ENCODE peak calls at places on chromosome 20, in five cellular contexts. One of them, this sample, is unnamed.

GRCh38 chr20:32464401-32465091 is 106.4 kb downstream of the ASXL1 start:
- DNase-seq in epithelial cell of prostate: no peak
- DNase-seq in stimulated activated CD4-positive, alpha-beta T cell treated with anti-CD3 and anti-CD28 coated beads, Interleukin-2, amount 100 ng/mL, for 48 hours: no peak
- DNase-seq in mesothelial cell of epicardium: no peak
- DNase-seq in LNCaP clone FGC: no peak
- DNase-seq in this sample: no peak

GRCh38 chr20:51005214-51005613 is 17.7 kb downstream of the KCNG1 start:
- DNase-seq in epithelial cell of prostate: no peak
- DNase-seq in stimulated activated CD4-positive, alpha-beta T cell treated with anti-CD3 and anti-CD28 coated beads, Interleukin-2, amount 100 ng/mL, for 48 hours: no peak
- DNase-seq in mesothelial cell of epicardium: no peak
- DNase-seq in LNCaP clone FGC: no peak
- DNase-seq in this sample: no peak

GRCh38 chr20:41180599-41181333 is 43.4 kb downstream of the PLCG1 start:
- DNase-seq in epithelial cell of prostate: no peak
- DNase-seq in stimulated activated CD4-positive, alpha-beta T cell treated with anti-CD3 and anti-CD28 coated beads, Interleukin-2, amount 100 ng/mL, for 48 hours: no peak
- DNase-seq in mesothelial cell of epicardium: peak; percentile 8
- DNase-seq in LNCaP clone FGC: no peak
- DNase-seq in this sample: no peak

GRCh38 chr20:41245086-41245707 is 72.3 kb downstream of the ZHX3 start:
- DNase-seq in epithelial cell of prostate: no peak
- DNase-seq in stimulated activated CD4-positive, alpha-beta T cell treated with anti-CD3 and anti-CD28 coated beads, Interleukin-2, amount 100 ng/mL, for 48 hours: no peak
- DNase-seq in mesothelial cell of epicardium: no peak
- DNase-seq in LNCaP clone FGC: no peak
- DNase-seq in this sample: no peak

GRCh38 chr20:986733-987355 is 15.3 kb downstream of the RSPO4 start:
- DNase-seq in epithelial cell of prostate: no peak
- DNase-seq in stimulated activated CD4-positive, alpha-beta T cell treated with anti-CD3 and anti-CD28 coated beads, Interleukin-2, amount 100 ng/mL, for 48 hours: no peak
- DNase-seq in mesothelial cell of epicardium: no peak
- DNase-seq in LNCaP clone FGC: no peak
- DNase-seq in this sample: no peak

GRCh38 chr20:18276821-18277220 is 11.5 kb upstream of the ZNF133 start:
- DNase-seq in epithelial cell of prostate: no peak
- DNase-seq in stimulated activated CD4-positive, alpha-beta T cell treated with anti-CD3 and anti-CD28 coated beads, Interleukin-2, amount 100 ng/mL, for 48 hours: peak; percentile 61
- DNase-seq in mesothelial cell of epicardium: peak; percentile 45
- DNase-seq in LNCaP clone FGC: peak; percentile 39
- DNase-seq in this sample: no peak

GRCh38 chr20:50248104-50248631 is 57.5 kb downstream of the CEBPB start:
- DNase-seq in epithelial cell of prostate: no peak
- DNase-seq in stimulated activated CD4-positive, alpha-beta T cell treated with anti-CD3 and anti-CD28 coated beads, Interleukin-2, amount 100 ng/mL, for 48 hours: no peak
- DNase-seq in mesothelial cell of epicardium: no peak
- DNase-seq in LNCaP clone FGC: no peak
- DNase-seq in this sample: no peak

GRCh38 chr20:60224914-60225313 is 266.7 kb downstream of the CDH26 start:
- DNase-seq in epithelial cell of prostate: no peak
- DNase-seq in stimulated activated CD4-positive, alpha-beta T cell treated with anti-CD3 and anti-CD28 coated beads, Interleukin-2, amount 100 ng/mL, for 48 hours: no peak
- DNase-seq in mesothelial cell of epicardium: no peak
- DNase-seq in LNCaP clone FGC: no peak
- DNase-seq in this sample: no peak

GRCh38 chr20:47319517-47320252 is 36.8 kb downstream of the ZMYND8 start:
- DNase-seq in epithelial cell of prostate: no peak
- DNase-seq in stimulated activated CD4-positive, alpha-beta T cell treated with anti-CD3 and anti-CD28 coated beads, Interleukin-2, amount 100 ng/mL, for 48 hours: no peak
- DNase-seq in mesothelial cell of epicardium: peak; percentile 55
- DNase-seq in LNCaP clone FGC: peak; percentile 86
- DNase-seq in this sample: peak; percentile 63

GRCh38 chr20:5402903-5403531 is 86.3 kb upstream of the PROKR2 start:
- DNase-seq in epithelial cell of prostate: no peak
- DNase-seq in stimulated activated CD4-positive, alpha-beta T cell treated with anti-CD3 and anti-CD28 coated beads, Interleukin-2, amount 100 ng/mL, for 48 hours: peak; percentile 20
- DNase-seq in mesothelial cell of epicardium: no peak
- DNase-seq in LNCaP clone FGC: no peak
- DNase-seq in this sample: peak; percentile 15

GRCh38 chr20:63177785-63178444 is 38.0 kb downstream of the YTHDF1 start:
- DNase-seq in epithelial cell of prostate: no peak
- DNase-seq in stimulated activated CD4-positive, alpha-beta T cell treated with anti-CD3 and anti-CD28 coated beads, Interleukin-2, amount 100 ng/mL, for 48 hours: no peak
- DNase-seq in mesothelial cell of epicardium: no peak
- DNase-seq in LNCaP clone FGC: no peak
- DNase-seq in this sample: peak; percentile 6

GRCh38 chr20:11766961-11767360 is 150.7 kb upstream of the BTBD3 start:
- DNase-seq in epithelial cell of prostate: no peak
- DNase-seq in stimulated activated CD4-positive, alpha-beta T cell treated with anti-CD3 and anti-CD28 coated beads, Interleukin-2, amount 100 ng/mL, for 48 hours: no peak
- DNase-seq in mesothelial cell of epicardium: no peak
- DNase-seq in LNCaP clone FGC: no peak
- DNase-seq in this sample: no peak

GRCh38 chr20:23162887-23163286 is 76.8 kb upstream of the CD93 start:
- DNase-seq in epithelial cell of prostate: no peak
- DNase-seq in stimulated activated CD4-positive, alpha-beta T cell treated with anti-CD3 and anti-CD28 coated beads, Interleukin-2, amount 100 ng/mL, for 48 hours: no peak
- DNase-seq in mesothelial cell of epicardium: no peak
- DNase-seq in LNCaP clone FGC: no peak
- DNase-seq in this sample: no peak

GRCh38 chr20:50085481-50086365 is 27.2 kb downstream of the UBE2V1 start:
- DNase-seq in epithelial cell of prostate: no peak
- DNase-seq in stimulated activated CD4-positive, alpha-beta T cell treated with anti-CD3 and anti-CD28 coated beads, Interleukin-2, amount 100 ng/mL, for 48 hours: peak; percentile 21
- DNase-seq in mesothelial cell of epicardium: no peak
- DNase-seq in LNCaP clone FGC: peak; percentile 27
- DNase-seq in this sample: peak; percentile 42

GRCh38 chr20:5549200-5549599 is 201.0 kb upstream of the SHLD1 start:
- DNase-seq in epithelial cell of prostate: no peak
- DNase-seq in stimulated activated CD4-positive, alpha-beta T cell treated with anti-CD3 and anti-CD28 coated beads, Interleukin-2, amount 100 ng/mL, for 48 hours: no peak
- DNase-seq in mesothelial cell of epicardium: no peak
- DNase-seq in LNCaP clone FGC: no peak
- DNase-seq in this sample: no peak

GRCh38 chr20:12077835-12078374 is 160.2 kb downstream of the BTBD3 start:
- DNase-seq in epithelial cell of prostate: no peak
- DNase-seq in stimulated activated CD4-positive, alpha-beta T cell treated with anti-CD3 and anti-CD28 coated beads, Interleukin-2, amount 100 ng/mL, for 48 hours: no peak
- DNase-seq in mesothelial cell of epicardium: no peak
- DNase-seq in LNCaP clone FGC: no peak
- DNase-seq in this sample: no peak

GRCh38 chr20:4090756-4091331 is 75.5 kb upstream of the RNF24 start:
- DNase-seq in epithelial cell of prostate: no peak
- DNase-seq in stimulated activated CD4-positive, alpha-beta T cell treated with anti-CD3 and anti-CD28 coated beads, Interleukin-2, amount 100 ng/mL, for 48 hours: no peak
- DNase-seq in mesothelial cell of epicardium: no peak
- DNase-seq in LNCaP clone FGC: no peak
- DNase-seq in this sample: no peak

GRCh38 chr20:4985658-4986057 is 15.7 kb downstream of the SLC23A2 start:
- DNase-seq in epithelial cell of prostate: no peak
- DNase-seq in stimulated activated CD4-positive, alpha-beta T cell treated with anti-CD3 and anti-CD28 coated beads, Interleukin-2, amount 100 ng/mL, for 48 hours: no peak
- DNase-seq in mesothelial cell of epicardium: no peak
- DNase-seq in LNCaP clone FGC: no peak
- DNase-seq in this sample: no peak

GRCh38 chr20:46897471-46897870 is 2.8 kb downstream of the EYA2 start:
- DNase-seq in epithelial cell of prostate: no peak
- DNase-seq in stimulated activated CD4-positive, alpha-beta T cell treated with anti-CD3 and anti-CD28 coated beads, Interleukin-2, amount 100 ng/mL, for 48 hours: no peak
- DNase-seq in mesothelial cell of epicardium: no peak
- DNase-seq in LNCaP clone FGC: no peak
- DNase-seq in this sample: no peak

GRCh38 chr20:61254881-61255589 is 3.0 kb downstream of the CDH4 start:
- DNase-seq in epithelial cell of prostate: peak; percentile 14
- DNase-seq in stimulated activated CD4-positive, alpha-beta T cell treated with anti-CD3 and anti-CD28 coated beads, Interleukin-2, amount 100 ng/mL, for 48 hours: no peak
- DNase-seq in mesothelial cell of epicardium: no peak
- DNase-seq in LNCaP clone FGC: no peak
- DNase-seq in this sample: peak; percentile 59

GRCh38 chr20:46937827-46938226 is 43.2 kb downstream of the EYA2 start:
- DNase-seq in epithelial cell of prostate: no peak
- DNase-seq in stimulated activated CD4-positive, alpha-beta T cell treated with anti-CD3 and anti-CD28 coated beads, Interleukin-2, amount 100 ng/mL, for 48 hours: no peak
- DNase-seq in mesothelial cell of epicardium: no peak
- DNase-seq in LNCaP clone FGC: no peak
- DNase-seq in this sample: no peak

GRCh38 chr20:21109144-21109543 is 3.0 kb upstream of the LINC00237 start:
- DNase-seq in epithelial cell of prostate: no peak
- DNase-seq in stimulated activated CD4-positive, alpha-beta T cell treated with anti-CD3 and anti-CD28 coated beads, Interleukin-2, amount 100 ng/mL, for 48 hours: no peak
- DNase-seq in mesothelial cell of epicardium: no peak
- DNase-seq in LNCaP clone FGC: no peak
- DNase-seq in this sample: no peak

GRCh38 chr20:63735859-63736718 is at the start of gene LIME1:
- DNase-seq in epithelial cell of prostate: no peak
- DNase-seq in stimulated activated CD4-positive, alpha-beta T cell treated with anti-CD3 and anti-CD28 coated beads, Interleukin-2, amount 100 ng/mL, for 48 hours: peak; percentile 44
- DNase-seq in mesothelial cell of epicardium: no peak
- DNase-seq in LNCaP clone FGC: no peak
- DNase-seq in this sample: no peak

GRCh38 chr20:25497586-25498279 is 87.6 kb downstream of the NINL start:
- DNase-seq in epithelial cell of prostate: no peak
- DNase-seq in stimulated activated CD4-positive, alpha-beta T cell treated with anti-CD3 and anti-CD28 coated beads, Interleukin-2, amount 100 ng/mL, for 48 hours: no peak
- DNase-seq in mesothelial cell of epicardium: peak; percentile 4
- DNase-seq in LNCaP clone FGC: no peak
- DNase-seq in this sample: no peak

GRCh38 chr20:31630187-31630790 is 7.4 kb upstream of the COX4I2 start:
- DNase-seq in epithelial cell of prostate: no peak
- DNase-seq in stimulated activated CD4-positive, alpha-beta T cell treated with anti-CD3 and anti-CD28 coated beads, Interleukin-2, amount 100 ng/mL, for 48 hours: no peak
- DNase-seq in mesothelial cell of epicardium: no peak
- DNase-seq in LNCaP clone FGC: peak; percentile 70
- DNase-seq in this sample: no peak

GRCh38 chr20:36461600-36462439 is 79.5 kb upstream of the MYL9 start:
- DNase-seq in epithelial cell of prostate: no peak
- DNase-seq in stimulated activated CD4-positive, alpha-beta T cell treated with anti-CD3 and anti-CD28 coated beads, Interleukin-2, amount 100 ng/mL, for 48 hours: peak; percentile 9
- DNase-seq in mesothelial cell of epicardium: no peak
- DNase-seq in LNCaP clone FGC: no peak
- DNase-seq in this sample: no peak

GRCh38 chr20:1524004-1524403 is 32.8 kb upstream of the SIRPB2 start:
- DNase-seq in epithelial cell of prostate: no peak
- DNase-seq in stimulated activated CD4-positive, alpha-beta T cell treated with anti-CD3 and anti-CD28 coated beads, Interleukin-2, amount 100 ng/mL, for 48 hours: no peak
- DNase-seq in mesothelial cell of epicardium: no peak
- DNase-seq in LNCaP clone FGC: peak; percentile 6
- DNase-seq in this sample: no peak

GRCh38 chr20:8060977-8061376 is 41.4 kb upstream of the TMX4 start:
- DNase-seq in epithelial cell of prostate: no peak
- DNase-seq in stimulated activated CD4-positive, alpha-beta T cell treated with anti-CD3 and anti-CD28 coated beads, Interleukin-2, amount 100 ng/mL, for 48 hours: no peak
- DNase-seq in mesothelial cell of epicardium: no peak
- DNase-seq in LNCaP clone FGC: no peak
- DNase-seq in this sample: no peak

GRCh38 chr20:19784511-19785172 is 26.6 kb downstream of the RIN2 start:
- DNase-seq in epithelial cell of prostate: no peak
- DNase-seq in stimulated activated CD4-positive, alpha-beta T cell treated with anti-CD3 and anti-CD28 coated beads, Interleukin-2, amount 100 ng/mL, for 48 hours: peak; percentile 23
- DNase-seq in mesothelial cell of epicardium: no peak
- DNase-seq in LNCaP clone FGC: peak; percentile 56
- DNase-seq in this sample: peak; percentile 79

This sample was measured in foreskin keratinocyte.